ENCODE peak calls at places on chromosomes 16 and 17, in four cellular contexts. A is GM12878, S is K562, G is HepG2. R is an unnamed sample.

GRCh38 chr16:46822270-46822669 is 8.7 kb downstream of the C16orf87 start:
- DNase-seq in A (peak), S (no peak), G (no peak), R (no peak)

GRCh38 chr16:89005201-89006035 is 28.4 kb upstream of the CBFA2T3 start:
- DNase-seq in A (no peak), S (no peak), G (no peak), R (no peak)

GRCh38 chr17:50588391-50589111 is 28.0 kb downstream of the CACNA1G start:
- DNase-seq in A (no peak), S (no peak), G (no peak), R (no peak)

GRCh38 chr16:22721497-22722100 is 92.4 kb upstream of the HS3ST2 start:
- DNase-seq in A (no peak), S (no peak), G (no peak), R (no peak)

GRCh38 chr16:88462396-88462795 is 9.3 kb downstream of the ZFPM1 start:
- DNase-seq in A (no peak), S (no peak), G (no peak), R (no peak)

GRCh38 chr17:57405486-57406072 is 149.3 kb downstream of the MSI2 start:
- DNase-seq in A (no peak), S (no peak), G (no peak), R (no peak)

GRCh38 chr16:24070851-24071250 is 185.3 kb upstream of the CACNG3 start:
- DNase-seq in A (peak), S (peak), G (peak), R (peak)

GRCh38 chr17:19590912-19591551 is 57.4 kb downstream of the SLC47A1 start:
- DNase-seq in A (no peak), S (no peak), G (peak), R (no peak)

GRCh38 chr16:77584205-77584859 is 138.0 kb upstream of the NUDT7 start:
- DNase-seq in A (no peak), S (peak), G (peak), R (peak)

GRCh38 chr16:53924311-53924860 is 220.4 kb downstream of the FTO start:
- DNase-seq in A (no peak), S (peak), G (no peak), R (no peak)

GRCh38 chr16:57091200-57091989 is 988 bp upstream of the CPNE2 start:
- DNase-seq in A (no peak), S (no peak), G (peak), R (peak)

GRCh38 chr17:81868674-81869220 is 2.4 kb downstream of the ARHGDIA start:
- DNase-seq in A (no peak), S (peak), G (peak), R (peak)

GRCh38 chr17:81869221-81870154 is 1.6 kb downstream of the ARHGDIA start:
- DNase-seq in A (no peak), S (peak), G (no peak), R (no peak)

GRCh38 chr17:81871387-81872120 is 417 bp upstream of the ARHGDIA start:
- DNase-seq in A (peak), S (peak), G (peak), R (peak)

GRCh38 chr17:81870978-81871386 is at the start of gene ARHGDIA:
- DNase-seq in A (no peak), S (no peak), G (no peak), R (no peak)

GRCh38 chr17:81870155-81870977 is 771 bp downstream of the ARHGDIA start:
- DNase-seq in A (no peak), S (peak), G (no peak), R (no peak)
- TF ChIP-seq ZBTB33 in A (no peak), S (no peak), G (no peak), R (no peak)

GRCh38 chr16:25228372-25228771 is 11.6 kb downstream of the AQP8 start:
- DNase-seq in A (no peak), S (no peak), G (no peak), R (no peak)
- TF ChIP-seq EZH2 in A (no peak), S (no peak), G (no peak), R (no peak)

GRCh38 chr17:44053130-44053872 is 13.2 kb downstream of the LSM12 start:
- DNase-seq in A (no peak), S (no peak), G (no peak), R (no peak)
- TF ChIP-seq ZBTB33 in A (no peak), S (no peak), G (no peak), R (no peak)

GRCh38 chr17:30921544-30922196 is at the start of gene ADAP2:
- DNase-seq in A (no peak), S (peak), G (no peak), R (peak)
- TF ChIP-seq EZH2 in A (no peak), S (no peak), G (no peak), R (no peak)

DNA sequence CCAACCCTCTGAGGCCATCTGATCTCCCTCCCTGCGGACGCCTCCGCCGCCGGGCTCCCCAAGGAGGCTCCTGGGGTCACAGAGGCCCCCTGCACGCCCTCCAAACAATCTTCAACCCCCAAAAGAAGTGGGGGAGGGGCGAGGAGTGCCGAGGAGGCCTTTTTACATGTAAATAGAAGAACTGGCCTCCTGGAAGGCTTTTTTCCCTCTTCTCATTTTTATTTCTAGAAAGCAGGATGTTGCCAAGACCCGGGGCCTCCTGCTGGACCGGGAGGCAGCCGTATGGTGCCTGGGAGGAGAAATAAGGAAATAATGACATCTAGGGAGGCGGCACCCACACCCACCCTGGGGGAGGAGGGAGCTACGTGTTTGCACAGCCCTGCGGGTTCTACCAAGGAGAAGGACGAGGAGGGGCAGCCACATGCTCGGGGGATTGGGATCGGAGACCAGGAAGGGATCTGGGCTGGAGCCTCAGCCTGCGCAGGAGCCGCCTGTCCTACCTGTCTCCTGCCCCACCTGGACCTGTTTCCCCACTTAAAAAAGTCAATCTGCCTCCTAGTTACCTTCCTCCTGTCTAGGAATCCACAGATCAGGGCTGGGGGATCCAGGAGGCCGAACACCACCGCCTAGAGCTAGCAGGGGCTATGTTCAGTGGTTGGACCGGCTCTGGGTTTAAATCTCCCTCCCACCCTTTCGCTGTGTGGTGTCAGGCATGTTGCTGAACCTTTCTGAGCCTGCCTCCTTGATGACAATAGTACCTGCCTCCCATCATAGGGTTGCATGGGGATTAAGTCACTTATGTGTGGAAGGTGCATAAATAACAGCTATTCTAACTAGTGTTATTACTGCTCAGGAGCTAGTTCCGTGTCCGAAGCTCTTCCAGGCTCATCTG is 175.7 kb upstream of the GSE1 start:
- DNase-seq in A (no peak), S (peak), G (no peak), R (no peak)
- TF ChIP-seq ZBTB33 in A (no peak), S (no peak), G (no peak), R (no peak)

DNA sequence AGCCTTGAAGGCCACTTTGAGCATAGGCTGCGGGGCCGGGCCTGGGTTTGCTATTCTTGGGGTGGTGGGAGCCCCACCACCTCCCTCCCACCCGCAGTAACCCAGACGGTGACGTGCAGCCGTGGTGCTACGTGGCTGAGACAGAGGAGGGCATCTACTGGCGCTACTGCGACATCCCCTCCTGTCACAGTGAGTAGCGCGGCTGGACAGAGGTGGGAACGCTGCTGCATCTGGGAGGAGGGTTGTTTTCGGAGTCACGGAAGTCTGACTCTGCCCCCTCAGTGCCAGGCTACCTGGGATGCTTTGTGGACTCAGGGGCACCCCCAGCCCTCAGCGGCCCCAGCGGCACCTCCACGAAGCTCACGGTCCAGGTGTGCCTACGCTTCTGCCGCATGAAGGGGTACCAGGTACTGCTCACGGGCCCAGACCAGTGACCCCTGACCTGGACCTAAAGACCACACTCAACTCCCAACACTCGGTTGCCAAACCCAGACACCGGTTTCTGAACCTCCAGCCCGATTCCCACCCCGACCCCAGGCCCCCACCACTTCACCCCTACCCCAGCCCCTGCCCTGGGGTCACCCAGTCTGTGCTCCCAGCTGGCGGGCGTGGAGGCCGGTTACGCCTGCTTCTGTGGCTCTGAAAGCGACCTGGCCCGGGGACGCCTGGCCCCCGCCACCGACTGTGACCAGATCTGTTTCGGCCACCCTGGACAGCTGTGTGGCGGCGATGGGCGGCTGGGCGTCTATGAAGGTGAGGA is 2.1 kb downstream of the KREMEN2 start:
- DNase-seq in A (no peak), S (no peak), G (no peak), R (no peak)
- TF ChIP-seq EZH2 in A (no peak), S (no peak), G (no peak), R (no peak)

GRCh38 chr17:7204828-7205461 is 14.7 kb downstream of the DLG4 start:
- DNase-seq in A (peak), S (peak), G (no peak), R (peak)
- TF ChIP-seq ZBTB33 in A (no peak), S (no peak), G (no peak), R (no peak)

DNA sequence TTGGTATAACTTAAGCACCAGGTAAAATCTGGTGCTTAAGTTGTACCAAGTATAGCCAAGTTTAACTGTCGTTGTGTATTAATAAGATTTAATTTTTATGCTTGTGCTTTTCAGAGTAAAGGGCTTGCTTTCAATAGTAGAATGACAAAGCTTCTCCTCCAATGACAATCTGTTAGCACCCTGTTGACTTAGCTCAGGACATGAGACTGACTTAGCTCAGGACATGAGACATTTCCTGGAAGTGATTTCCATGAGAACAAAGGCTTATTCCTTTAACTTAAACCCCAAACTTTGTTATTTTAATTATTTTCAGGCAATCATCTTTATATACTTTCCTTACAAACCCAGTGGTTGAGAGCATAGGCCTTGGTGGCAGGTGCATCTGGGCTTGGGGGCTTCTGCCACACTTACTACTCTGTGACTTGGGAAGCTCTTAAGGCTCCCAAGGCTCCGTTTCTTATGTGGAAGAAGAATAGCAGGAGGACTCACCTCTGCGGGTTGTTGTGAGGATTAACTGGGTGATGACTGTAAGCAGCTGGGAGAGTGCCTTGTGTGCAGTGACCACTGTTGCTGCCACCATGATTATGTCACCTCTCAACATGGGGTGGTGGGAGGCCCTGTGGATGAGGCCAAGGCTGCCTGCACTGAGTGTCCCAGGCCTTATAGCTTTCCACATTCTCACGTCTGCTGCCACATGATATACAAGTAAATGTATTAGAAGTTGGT is 59.4 kb upstream of the CMIP start:
- DNase-seq in A (no peak), S (no peak), G (no peak), R (no peak)
- TF ChIP-seq EZH2 in A (no peak), S (no peak), G (no peak), R (no peak)

DNA sequence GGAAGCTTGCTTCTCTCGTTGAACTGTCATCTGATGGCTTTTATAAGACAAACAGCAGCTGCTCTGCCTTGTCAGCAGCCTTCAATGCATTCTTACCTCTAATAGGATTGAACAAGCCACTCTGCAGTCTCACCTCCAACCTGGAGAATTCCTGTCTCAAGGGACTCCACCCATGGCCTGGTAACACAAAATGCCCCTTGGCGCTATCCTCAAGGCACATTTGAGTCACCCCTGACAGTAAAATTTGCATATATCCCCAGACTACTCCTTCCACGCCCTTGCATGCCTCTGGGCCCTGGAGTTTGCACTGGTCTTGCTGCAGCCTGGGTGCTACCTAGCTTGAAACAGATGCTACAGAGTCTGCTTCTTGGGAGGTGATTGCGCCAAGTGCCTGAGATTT is 391.4 kb upstream of the MAF start:
- DNase-seq in A (no peak), S (no peak), G (no peak), R (no peak)
- TF ChIP-seq ZBTB33 in A (no peak), S (no peak), G (no peak), R (no peak)

DNA sequence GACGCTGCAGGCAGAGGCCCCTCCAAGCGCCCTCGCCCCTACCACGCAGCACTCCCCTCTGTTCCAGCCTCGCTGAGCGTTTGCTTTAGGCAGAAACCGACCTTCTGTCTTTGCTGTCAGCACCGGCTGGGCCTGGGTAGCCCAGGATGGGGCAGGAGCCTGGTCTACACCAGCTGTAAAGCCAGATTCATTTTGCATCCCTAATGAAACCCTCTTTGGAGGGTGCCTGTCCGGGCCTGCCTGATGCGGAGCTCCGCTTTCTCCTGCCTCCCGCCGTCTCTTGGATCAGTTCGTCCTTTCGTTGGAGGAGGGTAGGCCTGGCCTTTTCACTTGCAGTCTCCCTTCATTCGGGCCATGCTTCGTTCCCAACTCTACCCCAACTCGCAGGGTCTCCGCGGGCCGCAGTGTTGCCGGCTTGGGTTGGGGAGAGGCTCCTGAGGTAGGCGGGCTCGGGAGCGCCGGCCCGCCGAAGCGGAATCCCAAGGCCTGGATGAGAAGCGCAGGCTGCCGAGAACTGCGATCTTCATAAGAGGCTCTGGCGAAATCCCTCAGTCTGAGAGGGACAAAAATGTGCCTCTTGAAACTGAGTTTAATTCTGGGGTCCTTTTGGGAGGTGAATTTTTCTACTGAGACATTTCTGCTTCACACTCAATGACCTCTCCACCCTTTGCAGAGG is 4.9 kb upstream of the HOXB8 start:
- DNase-seq in A (no peak), S (no peak), G (no peak), R (no peak)
- TF ChIP-seq EZH2 in A (no peak), S (no peak), G (peak), R (no peak)

R was measured in HCT116.